ENCODE peak calls at places on chromosomes 5 and 9, in six cellular contexts. Y, L, B, O, Z and J are unnamed samples.

GRCh38 chr9:127722055-127722454 is 6.2 kb downstream of the TTC16 start:
- DNase-seq in L (no peak), B (no peak), Z (no peak), O (no peak), Y (no peak), J (no peak)

GRCh38 chr5:13746026-13746425 is 198.5 kb downstream of the DNAH5 start:
- DNase-seq in Z (no peak), L (no peak), O (no peak), B (no peak), Y (no peak), J (no peak)

GRCh38 chr5:67474597-67475238 is 278.1 kb upstream of the CD180 start:
- DNase-seq in L (no peak), Z (no peak), B (no peak), O (no peak), Y (no peak), J (no peak)

GRCh38 chr5:62937661-62938558 is 359.3 kb downstream of the LRRC70 start:
- DNase-seq in B (no peak), O (peak), L (no peak), Y (no peak), Z (no peak), J (no peak)

GRCh38 chr9:114012126-114012525 is 66.0 kb downstream of the AMBP start:
- DNase-seq in Y (no peak), O (peak), Z (no peak), B (no peak), L (peak), J (no peak)

GRCh38 chr5:145681686-145682085 is 153.5 kb downstream of the PRELID2 start:
- DNase-seq in Z (no peak), L (no peak), O (peak), Y (peak), B (peak), J (peak)

GRCh38 chr9:86945868-86946711 is 1.2 kb downstream of the GAS1 start:
- DNase-seq in Y (peak), Z (peak), O (peak), L (peak), B (no peak), J (peak)

GRCh38 chr5:173622639-173623038 is 6.2 kb upstream of the BOD1 start:
- DNase-seq in B (no peak), L (no peak), Y (no peak), Z (no peak), O (no peak), J (no peak)

GRCh38 chr5:55997742-55998351 is 3.1 kb upstream of the IL6ST start:
- DNase-seq in Y (no peak), L (no peak), O (no peak), Z (no peak), B (no peak), J (peak)

GRCh38 chr5:53201746-53202145 is 92.2 kb upstream of the MOCS2 start:
- DNase-seq in B (no peak), L (no peak), Y (no peak), Z (no peak), O (no peak), J (peak)

GRCh38 chr5:178231736-178232123 is 872 bp downstream of the PHYKPL start:
- DNase-seq in Y (no peak), B (no peak), L (no peak), O (no peak), Z (no peak), J (no peak)

GRCh38 chr5:76787237-76787636 is 31.6 kb upstream of the F2RL1 start:
- DNase-seq in Z (no peak), B (no peak), L (peak), Y (peak), O (peak), J (no peak)

GRCh38 chr9:15317836-15318235 is 10.8 kb upstream of the TTC39B start:
- DNase-seq in Y (no peak), O (no peak), B (no peak), Z (no peak), L (no peak), J (no peak)

GRCh38 chr5:15013654-15014463 is 142.3 kb upstream of the ANKH start:
- DNase-seq in Y (no peak), O (no peak), L (no peak), Z (no peak), B (peak), J (no peak)

GRCh38 chr9:109052416-109052815 is 39.1 kb upstream of the CTNNAL1 start:
- DNase-seq in Y (no peak), O (no peak), B (no peak), L (no peak), Z (no peak), J (no peak)

GRCh38 chr5:138240690-138241385 is 27.7 kb upstream of the CDC23 start:
- DNase-seq in L (no peak), Y (no peak), O (no peak), B (no peak), Z (no peak), J (peak)

GRCh38 chr9:13140843-13141592 is 138.5 kb downstream of the MPDZ start:
- DNase-seq in L (no peak), B (no peak), Y (no peak), O (no peak), Z (no peak), J (no peak)

GRCh38 chr9:81174023-81174422 is 515.3 kb downstream of the TLE1 start:
- DNase-seq in Y (no peak), Z (no peak), B (no peak), O (no peak), L (no peak), J (no peak)

GRCh38 chr5:128596071-128596470 is 58.0 kb upstream of the FBN2 start:
- DNase-seq in B (no peak), O (no peak), Y (no peak), L (no peak), Z (no peak), J (no peak)

GRCh38 chr5:159619826-159620225 is 289.5 kb upstream of the IL12B start:
- DNase-seq in B (no peak), L (no peak), O (no peak), Z (no peak), Y (no peak), J (no peak)

GRCh38 chr5:112159435-112159834 is 259.6 kb downstream of the EPB41L4A start:
- DNase-seq in B (no peak), O (peak), Y (no peak), Z (no peak), L (no peak), J (no peak)

GRCh38 chr9:108565651-108566378 is 290.0 kb downstream of the ACTL7B start:
- DNase-seq in B (peak), Y (peak), O (peak), Z (no peak), L (no peak), J (peak)

GRCh38 chr9:126851286-126851880 is 9.1 kb upstream of the ZBTB34 start:
- DNase-seq in L (no peak), Y (no peak), Z (no peak), O (no peak), B (no peak), J (no peak)

GRCh38 chr9:32136700-32137339 is 247.6 kb upstream of the ACO1 start:
- DNase-seq in Z (no peak), O (no peak), Y (no peak), B (no peak), L (no peak), J (no peak)

GRCh38 chr5:143014017-143014651 is 244.0 kb downstream of the ARHGAP26 start:
- DNase-seq in B (no peak), Y (peak), L (no peak), O (no peak), Z (peak), J (peak)

GRCh38 chr5:78509884-78510769 is 138.4 kb downstream of the LHFPL2 start:
- DNase-seq in L (peak), B (no peak), Z (peak), O (peak), Y (peak), J (peak)

GRCh38 chr5:131373265-131373664 is 109.4 kb downstream of the CDC42SE2 start:
- DNase-seq in O (no peak), Y (no peak), L (no peak), Z (no peak), B (no peak), J (no peak)

GRCh38 chr9:18979367-18979766 is 53.6 kb downstream of the SAXO1 start:
- DNase-seq in B (no peak), O (no peak), L (no peak), Z (no peak), Y (no peak), J (no peak)